ENCODE peak calls at places on chromosomes 13 and 19, in six cellular contexts. P is AG04449, C is astrocyte of the spinal cord, X is HepG2, E is SK-N-SH, S is breast epithelium. A is an unnamed sample.

GRCh38 chr19:4374451-4375163 is 25.7 kb downstream of the SH3GL1 start:
- DNase-seq in C (peak; percentile 84), P (no peak), E (no peak), S (no peak), X (peak; percentile 79), A (peak; percentile 84)

GRCh38 chr13:60494296-60494695 is 97.3 kb downstream of the TDRD3 start:
- DNase-seq in X (no peak), E (no peak), S (no peak), C (no peak), P (no peak), A (no peak)

GRCh38 chr19:15538774-15539173 is 30.4 kb downstream of the CYP4F22 start:
- DNase-seq in S (no peak), E (no peak), C (no peak), X (no peak), P (no peak), A (peak; percentile 22)

GRCh38 chr19:1451916-1452801 is 2.2 kb downstream of the APC2 start:
- DNase-seq in P (no peak), S (no peak), C (no peak), E (peak; percentile 86), X (no peak), A (no peak)

GRCh38 chr19:34096020-34096915 is 76.0 kb upstream of the LSM14A start:
- DNase-seq in C (peak; percentile 60), P (no peak), E (peak; percentile 72), X (peak; percentile 41), S (no peak), A (peak; percentile 73)

GRCh38 chr13:20182231-20182846 is 10.4 kb downstream of the GJB2 start:
- DNase-seq in P (peak; percentile 36), C (peak; percentile 72), X (peak; percentile 63), S (no peak), E (peak; percentile 84), A (peak; percentile 86)

GRCh38 chr19:18875726-18876125 is 20.2 kb downstream of the CERS1 start:
- DNase-seq in P (peak; percentile 12), S (no peak), E (no peak), C (no peak), X (no peak), A (no peak)

GRCh38 chr13:94660695-94661324 is 51.5 kb downstream of the SOX21 start:
- DNase-seq in S (no peak), X (no peak), E (peak; percentile 13), P (no peak), C (peak; percentile 34), A (peak; percentile 33)

GRCh38 chr13:76027131-76027530 is 391.0 kb downstream of the LMO7 start:
- DNase-seq in P (no peak), S (no peak), C (no peak), X (no peak), E (no peak), A (no peak)

GRCh38 chr19:19113040-19113541 is 25.2 kb downstream of the TMEM161A start:
- DNase-seq in C (peak; percentile 31), P (peak; percentile 10), E (peak; percentile 62), S (no peak), X (peak; percentile 75), A (peak; percentile 40)

GRCh38 chr13:113527272-113527958 is 36.9 kb upstream of the DCUN1D2 start:
- DNase-seq in E (no peak), X (no peak), P (no peak), S (peak; percentile 30), C (no peak), A (no peak)

GRCh38 chr13:51925865-51926527 is 64.2 kb downstream of the CCDC70 start:
- DNase-seq in S (no peak), P (no peak), E (no peak), X (no peak), C (no peak), A (no peak)

GRCh38 chr13:98246538-98247172 is 69.6 kb upstream of the RNF113B start:
- DNase-seq in S (no peak), E (no peak), P (no peak), X (peak; percentile 96), C (no peak), A (no peak)

GRCh38 chr19:33022472-33023116 is 42.1 kb downstream of the RHPN2 start:
- DNase-seq in E (no peak), P (no peak), X (no peak), C (no peak), S (peak; percentile 73), A (no peak)
- TF ChIP-seq CTCF in E (peak; percentile 7), P (no peak), X (peak; percentile 28), C (no peak), S (no peak), A (no peak)

DNA sequence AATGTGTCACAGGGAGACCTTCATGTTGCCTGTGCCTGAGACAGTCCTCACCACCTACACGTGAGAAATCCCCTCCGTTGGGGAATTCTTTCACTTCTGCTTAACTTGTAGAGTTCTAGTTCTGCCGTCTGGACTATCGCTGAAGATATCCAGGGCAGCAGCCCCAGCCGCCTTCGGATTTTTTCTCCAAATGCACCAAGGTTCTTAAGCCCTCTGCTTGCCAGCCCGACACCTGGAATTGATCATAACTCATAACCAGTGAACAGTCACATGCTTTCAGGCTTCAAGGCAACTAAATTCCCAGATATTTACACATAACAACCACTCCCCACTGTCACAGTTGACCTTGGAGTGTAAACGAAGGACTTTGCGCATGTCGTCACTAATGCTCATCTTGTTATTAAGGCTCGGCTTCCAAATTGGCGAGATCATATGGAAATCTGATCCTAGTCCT is 114.4 kb downstream of the RAB20 start:
- DNase-seq in S (no peak), E (no peak), P (no peak), C (peak; percentile 38), X (peak; percentile 20), A (no peak)
- TF ChIP-seq CTCF in S (no peak), E (no peak), P (no peak), C (no peak), X (no peak), A (no peak)

DNA sequence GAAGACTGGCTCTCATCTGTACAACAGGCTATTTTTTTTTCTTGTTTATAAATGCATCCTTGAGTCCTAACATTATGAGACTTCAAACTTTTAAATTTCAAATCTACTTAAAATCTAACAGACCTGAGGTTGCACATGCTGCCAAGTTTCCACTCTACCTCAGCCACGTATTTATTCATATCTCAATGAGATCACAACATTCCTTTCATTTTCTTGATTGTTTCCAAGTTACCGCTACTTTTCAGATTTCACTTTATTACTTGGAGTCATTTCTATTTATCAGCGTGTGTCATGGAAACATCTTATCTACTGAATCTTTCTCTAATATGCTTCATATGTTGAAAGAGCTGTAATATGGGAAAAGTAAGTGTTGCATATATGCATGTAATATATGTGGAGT is 1257.5 kb upstream of the ATXN8OS start:
- DNase-seq in P (no peak), S (no peak), E (no peak), C (peak; percentile 40), X (no peak), A (no peak)
- TF ChIP-seq CTCF in P (no peak), S (no peak), E (no peak), C (no peak), X (no peak), A (no peak)

GRCh38 chr19:17513801-17514200 is 2.4 kb downstream of the PGLS start:
- DNase-seq in C (no peak), E (no peak), P (no peak), S (no peak), X (no peak), A (no peak)

GRCh38 chr19:17510220-17510993 is 1.0 kb upstream of the PGLS start:
- DNase-seq in E (no peak), C (no peak), S (no peak), P (no peak), X (no peak), A (no peak)

GRCh38 chr19:17512574-17512939 is 1.1 kb downstream of the PGLS start:
- DNase-seq in E (no peak), S (no peak), P (no peak), C (no peak), X (no peak), A (no peak)

GRCh38 chr19:17515408-17516149 is 4.1 kb downstream of the PGLS start:
- DNase-seq in S (no peak), E (no peak), P (no peak), X (no peak), C (no peak), A (no peak)

GRCh38 chr19:17511724-17512573 is 500 bp downstream of the PGLS start:
- DNase-seq in S (peak; percentile 77), C (peak; percentile 87), P (no peak), E (peak; percentile 93), X (peak; percentile 79), A (peak; percentile 84)
- TF ChIP-seq CTCF in S (no peak), C (no peak), P (no peak), E (peak; percentile 31), X (peak; percentile 77), A (peak; percentile 16)

GRCh38 chr19:45527731-45528130 is 20.5 kb downstream of the VASP start:
- DNase-seq in P (no peak), C (no peak), S (no peak), X (no peak), E (no peak), A (no peak)
- TF ChIP-seq CTCF in P (no peak), C (no peak), S (no peak), X (no peak), E (no peak), A (no peak)